ENCODE peak calls at places on chromosomes 16 and 17, in five cellular contexts. X, C, Q, S and J are unnamed samples. For H3K4me1, the result is how much of the 10 kb centered on the place peaks cover.

GRCh38 chr17:16987001-16987829 is 15.3 kb upstream of the TNFRSF13B start:
- DNase-seq in Q (no peak), C (no peak), S (no peak), X (no peak), J (no peak)

GRCh38 chr16:53775821-53776431 is 72.0 kb downstream of the FTO start:
- DNase-seq in Q (peak), X (peak), C (peak), S (peak), J (peak)

GRCh38 chr16:57600048-57600835 is 28.2 kb upstream of the ADGRG1 start:
- DNase-seq in C (peak), S (peak), Q (peak), X (peak), J (peak)

GRCh38 chr16:30697264-30698138 is 1.5 kb upstream of the SRCAP start:
- DNase-seq in S (no peak), Q (no peak), X (no peak), C (no peak), J (no peak)

GRCh38 chr17:73391331-73392265 is 79.8 kb upstream of the CDC42EP4 start:
- DNase-seq in S (no peak), X (no peak), Q (no peak), C (no peak), J (no peak)

GRCh38 chr17:80869476-80869875 is 122.2 kb upstream of the CHMP6 start:
- DNase-seq in C (no peak), S (no peak), X (no peak), Q (no peak), J (no peak)

GRCh38 chr17:4490637-4491061 is 8.0 kb upstream of the SPNS2 start:
- DNase-seq in C (no peak), S (no peak), Q (no peak), X (no peak), J (peak)

GRCh38 chr17:50466371-50467113 is 2.1 kb downstream of the CHAD start:
- DNase-seq in Q (no peak), S (no peak), X (no peak), C (no peak), J (no peak)

GRCh38 chr16:88534731-88535141 is 35.5 kb upstream of the ZC3H18 start:
- DNase-seq in X (no peak), S (peak), C (no peak), Q (no peak), J (no peak)

GRCh38 chr16:46743232-46743719 is 4.9 kb downstream of the MYLK3 start:
- DNase-seq in Q (peak), C (peak), S (peak), X (peak), J (no peak)

GRCh38 chr17:75341784-75342183 is 52.6 kb upstream of the SLC25A19 start:
- DNase-seq in Q (no peak), X (no peak), S (no peak), C (no peak), J (no peak)
- H3K4me1 ChIP-seq in Q (half or more), X (half or more), S (half or more), C (under half), J (under half)

DNA sequence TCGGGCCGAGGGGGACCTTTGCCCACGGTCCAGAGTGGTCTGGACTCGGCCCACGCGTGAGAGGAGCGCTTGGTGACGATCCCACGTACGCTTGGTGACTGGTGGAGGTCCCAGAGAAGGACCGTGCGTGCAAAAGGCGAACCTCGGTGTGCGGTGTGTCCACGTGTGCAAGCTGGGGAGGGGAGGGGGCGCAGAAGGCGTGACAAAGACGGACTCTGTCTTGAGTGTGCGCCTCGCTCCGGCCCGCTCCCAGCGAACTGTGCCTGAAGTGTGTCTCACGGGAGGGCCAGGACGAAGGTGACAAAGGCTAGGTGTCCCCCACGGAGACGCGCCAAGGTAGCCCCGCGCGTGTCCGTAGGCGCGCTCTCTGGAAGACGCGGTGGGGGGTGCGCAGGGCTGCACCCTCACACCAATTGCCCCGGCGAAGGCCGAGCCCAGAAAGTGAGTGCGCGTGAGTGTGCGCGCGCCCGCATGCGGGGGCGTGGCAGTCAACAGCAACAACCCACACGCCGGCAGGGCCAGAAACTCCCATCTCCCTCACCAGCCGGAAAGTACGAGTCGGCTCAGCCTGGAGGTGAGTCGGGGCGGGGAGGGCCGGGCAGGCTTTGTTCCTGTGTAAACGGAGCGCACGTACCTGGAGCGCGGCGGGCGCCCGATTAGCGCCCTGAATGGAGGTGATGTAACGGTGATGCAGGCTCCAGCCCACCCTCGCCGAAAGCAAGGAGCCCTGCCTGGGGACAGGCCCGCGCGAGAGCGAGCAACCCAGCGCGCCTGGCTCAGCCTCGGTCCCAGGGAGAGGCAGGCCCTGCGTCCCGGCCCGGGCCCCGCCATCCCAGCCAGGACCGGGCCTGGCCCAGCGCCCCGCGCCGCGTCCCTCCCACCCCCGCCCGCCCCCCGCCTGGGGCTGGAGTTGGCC is at the start of gene GPRC5C:
- DNase-seq in C (no peak), Q (peak), S (peak), X (peak), J (peak)
- H3K4me1 ChIP-seq in C (under half), Q (under half), S (under half), X (under half), J (under half)

DNA sequence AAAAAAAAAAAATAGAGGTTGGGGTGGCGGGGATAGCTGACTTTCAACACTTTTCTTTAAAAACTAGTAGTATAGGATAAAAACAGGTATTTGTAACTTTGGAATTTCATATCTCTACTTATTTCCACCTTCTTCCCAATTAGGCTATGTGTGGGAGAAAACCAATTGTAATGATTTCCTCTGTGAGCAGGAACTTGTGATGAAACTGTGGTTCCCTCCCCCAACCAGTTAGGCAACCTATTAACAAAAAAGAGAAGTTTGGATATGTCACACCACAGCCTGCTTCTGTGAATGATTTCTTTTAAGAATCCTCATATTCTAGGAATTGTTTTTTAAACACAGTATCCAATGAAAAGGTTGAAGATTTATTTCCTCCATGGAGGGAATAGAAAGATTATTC is 1.9 kb downstream of the IGSF6 start:
- DNase-seq in Q (no peak), X (no peak), C (no peak), S (no peak), J (no peak)
- H3K4me1 ChIP-seq in Q (half or more), X (under half), C (under half), S (under half), J (under half)

GRCh38 chr16:56189990-56190902 is 1.0 kb upstream of the GNAO1 start:
- DNase-seq in C (peak), Q (peak), X (no peak), S (no peak), J (peak)
- H3K4me1 ChIP-seq in C (under half), Q (under half), X (under half), S (under half), J (under half)

DNA sequence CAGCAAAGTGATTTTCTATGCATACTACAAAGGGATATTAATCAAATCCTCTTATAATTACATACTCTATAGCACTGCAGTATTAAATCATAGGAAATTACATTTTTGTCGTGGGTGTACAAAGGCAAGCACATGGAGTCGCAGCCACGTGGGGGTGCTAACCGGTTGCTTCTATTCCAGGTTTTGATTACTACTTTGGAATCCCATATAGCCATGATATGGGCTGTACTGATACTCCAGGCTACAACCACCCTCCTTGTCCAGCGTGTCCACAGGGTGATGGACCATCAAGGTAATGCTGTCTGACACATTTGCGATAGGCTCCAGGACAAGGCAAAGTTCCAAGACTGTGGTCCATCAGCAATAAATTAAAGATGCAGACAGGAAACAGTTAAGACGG is 60.1 kb downstream of the ARSG start:
- DNase-seq in S (no peak), X (no peak), Q (no peak), C (no peak), J (no peak)
- H3K4me1 ChIP-seq in S (under half), X (under half), Q (half or more), C (under half), J (under half)

DNA sequence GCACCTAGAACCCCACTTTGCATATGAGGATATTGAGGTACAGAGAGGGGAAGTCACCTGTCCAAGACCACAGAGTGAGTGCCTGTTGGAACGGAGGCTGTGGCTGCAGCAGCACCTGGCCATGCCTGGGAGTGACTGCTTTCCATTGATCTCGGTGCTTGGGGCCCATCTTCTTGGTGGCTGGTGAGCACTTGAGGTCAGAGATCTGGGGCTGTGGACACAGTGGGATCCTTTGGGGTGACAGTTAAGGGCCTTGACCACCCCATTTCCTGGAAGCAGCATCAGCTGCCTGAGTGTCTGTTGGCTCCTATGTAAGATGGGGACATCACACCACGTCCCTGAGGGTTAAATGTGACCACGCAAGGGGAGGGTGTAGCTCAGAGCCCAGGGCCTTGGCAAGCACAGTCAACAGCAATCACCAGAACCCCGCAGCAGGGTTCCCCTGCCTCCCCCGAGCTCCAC is 111.7 kb downstream of the IRF8 start:
- DNase-seq in C (no peak), X (no peak), S (peak), Q (no peak), J (no peak)
- H3K4me1 ChIP-seq in C (under half), X (under half), S (under half), Q (under half), J (under half)

GRCh38 chr16:71210-71539 is 1.3 kb downstream of the RHBDF1 start:
- DNase-seq in Q (no peak), C (no peak), S (no peak), X (no peak), J (no peak)
- H3K4me1 ChIP-seq in Q (half or more), C (under half), S (under half), X (half or more), J (under half)

GRCh38 chr16:11349599-11350276 is 4.5 kb downstream of the RMI2 start:
- DNase-seq in C (peak), Q (peak), X (peak), S (peak), J (peak)
- H3K4me1 ChIP-seq in C (under half), Q (half or more), X (under half), S (under half), J (under half)

GRCh38 chr17:40614431-40615294 is 33.0 kb downstream of the SMARCE1 start:
- DNase-seq in C (no peak), S (no peak), X (no peak), Q (no peak), J (no peak)

GRCh38 chr17:40613755-40614154 is 33.9 kb downstream of the SMARCE1 start:
- DNase-seq in C (no peak), Q (no peak), S (no peak), X (no peak), J (no peak)

GRCh38 chr17:40610359-40610758 is 37.3 kb downstream of the SMARCE1 start:
- DNase-seq in S (no peak), Q (no peak), C (no peak), X (no peak), J (no peak)

GRCh38 chr17:40612510-40613244 is 34.9 kb downstream of the SMARCE1 start:
- DNase-seq in X (no peak), S (no peak), Q (no peak), C (no peak), J (no peak)

GRCh38 chr17:40611840-40612509 is 35.6 kb downstream of the SMARCE1 start:
- DNase-seq in S (no peak), C (no peak), Q (no peak), X (no peak), J (no peak)
- H3K4me1 ChIP-seq in S (under half), C (under half), Q (under half), X (under half), J (under half)